ENCODE peak calls at places on chromosomes 5 and 9, in four cellular contexts. H is astrocyte, D is hepatocyte, C is body of pancreas. B is an unnamed sample.
A peak's percentile ranks its signal among the peaks of the same experiment; 100 is the strongest.

GRCh38 chr5:90337449-90338052 is 72.0 kb downstream of the CETN3 start:
- DNase-seq in H (no peak), D (no peak), C (no peak), B (peak; percentile 3)

GRCh38 chr9:130835441-130836298 is 616 bp downstream of the ABL1 start:
- DNase-seq in D (peak; percentile 67), C (peak; percentile 67), H (peak; percentile 63), B (peak; percentile 50)

GRCh38 chr9:8492679-8493078 is 693.1 kb upstream of the DMAC1 start:
- DNase-seq in H (no peak), C (no peak), D (no peak), B (no peak)

GRCh38 chr5:219492-219891 is 1.4 kb downstream of the SDHA start:
- DNase-seq in C (peak; percentile 30), H (peak; percentile 48), D (no peak), B (peak; percentile 32)

GRCh38 chr5:91028518-91028956 is 354.6 kb downstream of the ARRDC3 start:
- DNase-seq in D (peak; percentile 35), C (peak; percentile 13), H (no peak), B (no peak)

GRCh38 chr5:35129921-35130485 is 82.3 kb upstream of the AGXT2 start:
- DNase-seq in C (peak; percentile 89), D (peak; percentile 20), H (peak; percentile 89), B (no peak)

GRCh38 chr5:79059674-79060073 is 9.8 kb downstream of the DMGDH start:
- DNase-seq in H (no peak), C (no peak), D (no peak), B (no peak)

GRCh38 chr9:18260527-18260926 is 213.4 kb upstream of the ADAMTSL1 start:
- DNase-seq in C (no peak), D (peak; percentile 24), H (peak; percentile 76), B (peak; percentile 35)

GRCh38 chr9:13282998-13283397 is 3.5 kb upstream of the MPDZ start:
- DNase-seq in H (peak; percentile 46), D (no peak), C (no peak), B (peak; percentile 40)

GRCh38 chr5:43839218-43839617 is 236.2 kb downstream of the NNT start:
- DNase-seq in D (no peak), H (peak; percentile 52), C (no peak), B (peak; percentile 67)

GRCh38 chr5:116626272-116626723 is 51.7 kb upstream of the SEMA6A start:
- DNase-seq in C (peak; percentile 78), H (peak; percentile 48), D (peak; percentile 61), B (peak; percentile 90)

GRCh38 chr9:90124961-90125360 is 517.7 kb downstream of the DIRAS2 start:
- DNase-seq in H (no peak), C (no peak), D (no peak), B (no peak)

GRCh38 chr9:2093920-2094597 is 78.9 kb downstream of the SMARCA2 start:
- DNase-seq in H (peak; percentile 74), D (no peak), C (no peak), B (peak; percentile 64)

GRCh38 chr5:148113243-148113642 is 49.5 kb downstream of the SPINK5 start:
- DNase-seq in H (no peak), D (no peak), C (no peak), B (no peak)

GRCh38 chr5:107796797-107797196 is 126.1 kb upstream of the EFNA5 start:
- DNase-seq in D (no peak), H (no peak), C (no peak), B (no peak)

GRCh38 chr9:20477940-20478620 is 144.2 kb downstream of the MLLT3 start:
- DNase-seq in D (no peak), H (peak; percentile 61), C (no peak), B (peak; percentile 17)

GRCh38 chr5:163222982-163223381 is 214.4 kb upstream of the CCNG1 start:
- DNase-seq in D (no peak), C (no peak), H (no peak), B (no peak)

GRCh38 chr9:105842023-105842644 is 147.8 kb downstream of the TMEM38B start:
- DNase-seq in C (peak; percentile 20), H (peak; percentile 2), D (peak; percentile 61), B (peak; percentile 59)

GRCh38 chr9:112734892-112735291 is 15.7 kb upstream of the SNX30 start:
- DNase-seq in H (no peak), C (no peak), D (no peak), B (no peak)

GRCh38 chr9:79362100-79363081 is 209.4 kb upstream of the TLE4 start:
- DNase-seq in D (peak; percentile 15), H (peak; percentile 50), C (no peak), B (no peak)

GRCh38 chr9:132798817-132799790 is 79.0 kb downstream of the AK8 start:
- DNase-seq in C (no peak), D (peak; percentile 37), H (no peak), B (no peak)

GRCh38 chr9:27112235-27112634 is 3.2 kb downstream of the TEK start:
- DNase-seq in D (no peak), C (no peak), H (no peak), B (no peak)

GRCh38 chr9:1832960-1833359 is 182.2 kb upstream of the SMARCA2 start:
- DNase-seq in C (no peak), D (no peak), H (no peak), B (no peak)

GRCh38 chr5:34038838-34039237 is 4.2 kb downstream of the C1QTNF3 start:
- DNase-seq in D (no peak), C (no peak), H (no peak), B (no peak)

GRCh38 chr5:59615272-59615671 is 278.3 kb downstream of the PDE4D start:
- DNase-seq in H (peak; percentile 59), C (no peak), D (no peak), B (peak; percentile 28)

GRCh38 chr5:31485376-31486207 is 46.3 kb downstream of the DROSHA start:
- DNase-seq in H (no peak), C (no peak), D (no peak), B (no peak)

GRCh38 chr9:131660466-131661405 is 79.1 kb downstream of the RAPGEF1 start:
- DNase-seq in D (no peak), H (no peak), C (no peak), B (no peak)

GRCh38 chr5:147617191-147617606 is 107.3 kb upstream of the DPYSL3 start:
- DNase-seq in H (peak; percentile 85), C (no peak), D (peak; percentile 6), B (peak; percentile 53)

GRCh38 chr5:174503461-174504265 is 220.7 kb upstream of the MSX2 start:
- DNase-seq in C (peak; percentile 32), D (peak; percentile 59), H (peak; percentile 87), B (peak; percentile 65)

GRCh38 chr5:151459680-151460079 is 12.3 kb downstream of the SLC36A1 start:
- DNase-seq in C (no peak), D (peak; percentile 46), H (no peak), B (no peak)

GRCh38 chr5:156949424-156949823 is 13.6 kb downstream of the TIMD4 start:
- DNase-seq in H (no peak), D (no peak), C (no peak), B (no peak)

GRCh38 chr5:61449756-61450155 is 117.7 kb downstream of the ZSWIM6 start:
- DNase-seq in C (no peak), H (no peak), D (no peak), B (no peak)

GRCh38 chr5:141002667-141002965 is 36.3 kb downstream of the PCDHAC2 start:
- DNase-seq in D (no peak), H (no peak), C (no peak), B (no peak)
- H3K4me3 ChIP-seq in D (no peak overlapping the region), H (no peak overlapping the region), C (no peak overlapping the region), B (no peak overlapping the region)

DNA sequence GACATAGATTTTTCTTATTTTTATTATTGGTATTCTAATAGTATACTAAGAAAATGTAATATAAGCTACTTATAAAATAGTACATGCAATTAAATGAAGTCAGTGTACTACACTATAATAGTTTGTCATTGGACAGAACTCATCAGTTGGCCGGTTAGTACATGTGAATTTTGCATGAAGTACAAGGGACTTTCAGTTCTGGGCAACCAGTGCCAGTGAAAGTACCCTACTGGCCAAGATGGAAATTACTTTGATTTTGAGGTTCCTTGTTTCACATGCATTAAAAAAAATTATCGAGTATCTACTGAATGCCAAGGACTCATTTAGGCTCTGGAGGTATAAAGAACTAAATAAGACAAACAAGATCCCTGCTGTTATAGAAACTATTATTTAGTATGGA is 213.4 kb upstream of the ELL2 start:
- DNase-seq in C (no peak), D (no peak), H (no peak), B (peak; percentile 29)
- TF ChIP-seq CTCF in C (peak; percentile 45), D (no peak), H (peak; percentile 22), B (peak; percentile 30)

DNA sequence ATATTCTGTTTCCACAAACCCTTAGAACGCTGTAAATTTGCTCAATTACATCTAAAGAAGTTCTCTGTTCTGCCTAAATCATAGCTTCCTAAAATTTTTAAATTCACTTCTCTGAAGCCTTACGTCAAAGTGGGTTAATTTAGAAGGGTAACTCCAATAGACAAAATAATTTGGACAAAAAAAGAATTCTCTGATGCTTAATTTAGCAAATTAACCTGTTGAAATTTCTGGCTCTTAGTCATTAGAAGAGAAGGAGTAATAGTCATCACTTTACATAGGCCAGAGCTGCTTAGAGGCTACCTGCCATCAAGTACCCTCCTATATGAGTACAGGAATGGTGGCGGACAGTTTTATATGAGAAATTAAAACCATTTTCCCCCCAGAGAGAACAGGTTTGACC is 3.8 kb downstream of the ELL2 start:
- DNase-seq in H (no peak), C (no peak), D (no peak), B (no peak)
- H3K4me3 ChIP-seq in H (peak overlapping the region; percentile 35), C (no peak overlapping the region), D (no peak overlapping the region), B (peak overlapping the region; percentile 93)

GRCh38 chr5:137876101-137876500 is 8.4 kb downstream of the MYOT start:
- DNase-seq in C (no peak), H (no peak), D (no peak), B (no peak)
- TF ChIP-seq CTCF in C (no peak), H (no peak), D (no peak), B (no peak)

GRCh38 chr5:140153905-140154304 is 21.1 kb upstream of the CYSTM1 start:
- DNase-seq in D (no peak), H (no peak), C (no peak), B (no peak)

GRCh38 chr5:140159014-140159927 is 15.7 kb upstream of the CYSTM1 start:
- DNase-seq in C (no peak), H (no peak), D (no peak), B (no peak)

GRCh38 chr5:140160432-140160831 is 14.6 kb upstream of the CYSTM1 start:
- DNase-seq in C (no peak), D (no peak), H (no peak), B (no peak)

GRCh38 chr5:140153255-140153654 is 21.7 kb upstream of the CYSTM1 start:
- DNase-seq in D (no peak), C (no peak), H (no peak), B (no peak)

DNA sequence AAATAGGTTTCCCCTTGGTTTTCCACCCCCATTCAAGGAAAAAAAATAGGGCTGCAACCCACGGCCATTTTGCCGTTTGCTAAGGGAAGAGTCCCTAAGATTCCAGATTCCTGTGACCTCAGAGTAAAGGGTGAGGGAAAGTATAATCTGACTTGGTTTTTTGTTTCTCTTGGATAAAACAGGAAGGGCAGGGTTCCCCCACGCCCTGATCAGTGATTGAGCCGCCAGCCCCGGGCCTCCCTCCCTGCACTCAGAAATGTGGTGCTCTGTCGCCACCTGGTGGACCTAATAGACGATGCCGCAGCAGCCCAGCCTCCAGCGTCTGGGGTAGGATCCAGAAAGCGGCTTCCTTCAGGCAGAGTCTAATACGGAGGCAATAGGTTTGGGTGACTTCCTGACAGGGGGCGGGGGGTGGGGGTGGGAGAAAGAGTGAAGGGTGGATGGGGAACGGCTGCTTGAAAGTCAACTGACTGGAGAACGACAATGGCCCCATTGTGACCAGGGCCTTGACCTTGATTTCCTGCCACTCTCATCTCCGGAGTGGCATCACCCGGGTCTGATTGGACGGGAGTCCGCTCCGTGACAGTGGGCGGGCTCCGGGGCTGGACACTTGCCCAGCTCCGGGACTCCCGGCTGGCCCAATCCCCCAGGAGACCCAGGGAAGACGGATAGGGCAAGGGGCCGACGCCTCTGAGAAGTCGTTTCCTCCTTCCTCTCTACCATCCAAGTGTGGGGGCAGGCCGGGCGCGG is 17.8 kb upstream of the CYSTM1 start:
- DNase-seq in C (peak; percentile 92), H (peak; percentile 31), D (peak; percentile 93), B (peak; percentile 83)
- H3K4me3 ChIP-seq in C (no peak overlapping the region), H (peak overlapping the region; percentile 49), D (no peak overlapping the region), B (peak overlapping the region; percentile 41)